ENCODE peak calls at places on chromosomes 11 and 22, in seven cellular contexts. G, L, I, W, U, R and C are unnamed samples.
A peak's percentile ranks its signal among the peaks of the same experiment; 100 is the strongest.

GRCh38 chr11:73218106-73218829 is at the start of gene P2RY2:
- DNase-seq in G (peak; percentile 85), L (no peak), I (peak; percentile 21), W (no peak), U (no peak), R (peak; percentile 14), C (no peak)

GRCh38 chr22:50148991-50149721 is 21.4 kb upstream of the PANX2 start:
- DNase-seq in G (peak; percentile 78), L (no peak), I (peak; percentile 77), W (no peak), U (peak; percentile 85), R (peak; percentile 26), C (peak; percentile 61)

GRCh38 chr11:75263944-75264349 is 23.4 kb downstream of the TPBGL start:
- DNase-seq in G (no peak), L (no peak), I (no peak), W (peak; percentile 21), U (no peak), R (no peak), C (no peak)

GRCh38 chr22:41315586-41315985 is 14.3 kb downstream of the ZC3H7B start:
- DNase-seq in G (no peak), L (no peak), I (no peak), W (no peak), U (no peak), R (no peak), C (no peak)

GRCh38 chr11:76955459-76956114 is 78.6 kb upstream of the B3GNT6 start:
- DNase-seq in G (no peak), L (no peak), I (no peak), W (no peak), U (no peak), R (no peak), C (no peak)

GRCh38 chr11:128879817-128880216 is 11.3 kb upstream of the KCNJ5 start:
- DNase-seq in G (no peak), L (no peak), I (no peak), W (no peak), U (no peak), R (no peak), C (no peak)

GRCh38 chr11:12410006-12410728 is 32.8 kb downstream of the PARVA start:
- DNase-seq in G (no peak), L (no peak), I (no peak), W (peak; percentile 56), U (peak; percentile 14), R (no peak), C (no peak)

GRCh38 chr22:50460942-50461341 is 13.9 kb downstream of the SBF1 start:
- DNase-seq in G (peak; percentile 73), L (no peak), I (no peak), W (no peak), U (no peak), R (no peak), C (no peak)

GRCh38 chr11:59669611-59670009 is 773 bp upstream of the PATL1 start:
- DNase-seq in G (peak; percentile 34), L (no peak), I (no peak), W (peak; percentile 79), U (no peak), R (no peak), C (no peak)

GRCh38 chr11:122102426-122102825 is 13.6 kb downstream of the BLID start:
- DNase-seq in G (no peak), L (no peak), I (no peak), W (peak; percentile 41), U (no peak), R (no peak), C (no peak)

GRCh38 chr11:114166897-114167323 is 107.4 kb downstream of the ZBTB16 start:
- DNase-seq in G (no peak), L (peak; percentile 36), I (no peak), W (peak; percentile 94), U (peak; percentile 62), R (no peak), C (peak; percentile 81)

GRCh38 chr11:90756617-90757016 is 533.8 kb upstream of the CHORDC1 start:
- DNase-seq in G (no peak), L (no peak), I (no peak), W (no peak), U (no peak), R (no peak), C (no peak)

GRCh38 chr22:42915980-42916765 is 59.1 kb upstream of the ARFGAP3 start:
- DNase-seq in G (peak; percentile 59), L (no peak), I (no peak), W (no peak), U (no peak), R (no peak), C (no peak)

GRCh38 chr11:90594658-90595057 is 371.8 kb upstream of the CHORDC1 start:
- DNase-seq in G (no peak), L (no peak), I (no peak), W (no peak), U (no peak), R (no peak), C (no peak)

GRCh38 chr11:115194798-115195101 is 309.5 kb downstream of the CADM1 start:
- DNase-seq in G (no peak), L (no peak), I (no peak), W (no peak), U (peak; percentile 4), R (no peak), C (no peak)

GRCh38 chr11:2186669-2187266 is 15.2 kb upstream of the TH start:
- DNase-seq in G (peak; percentile 62), L (no peak), I (peak; percentile 52), W (no peak), U (no peak), R (peak; percentile 17), C (no peak)

GRCh38 chr11:123116486-123116885 is 54.5 kb upstream of the HSPA8 start:
- DNase-seq in G (no peak), L (no peak), I (no peak), W (no peak), U (no peak), R (no peak), C (no peak)

GRCh38 chr11:19975414-19975990 is 184.8 kb downstream of the DBX1 start:
- DNase-seq in G (no peak), L (no peak), I (no peak), W (no peak), U (no peak), R (no peak), C (no peak)

GRCh38 chr11:75068993-75069392 is 27.7 kb downstream of the OR2AT4 start:
- DNase-seq in G (no peak), L (no peak), I (no peak), W (no peak), U (no peak), R (no peak), C (no peak)

GRCh38 chr11:95503047-95503446 is 272.0 kb upstream of the SESN3 start:
- DNase-seq in G (no peak), L (no peak), I (no peak), W (peak; percentile 80), U (no peak), R (no peak), C (no peak)

GRCh38 chr11:74648894-74649293 is 56.5 kb downstream of the POLD3 start:
- DNase-seq in G (no peak), L (no peak), I (no peak), W (peak; percentile 23), U (no peak), R (no peak), C (no peak)